ENCODE peak calls at places on chromosome 19, in nine cellular contexts. One of them, this sample, is unnamed.

GRCh38 chr19:3554254-3555083 is 2.9 kb downstream of the MFSD12 start:
- DNase-seq in fibroblast of villous mesenchyme: no peak
- DNase-seq in cardiac muscle cell: no peak
- DNase-seq in mucosa of descending colon: no peak
- DNase-seq in hepatocyte: no peak
- DNase-seq in astrocyte: no peak
- DNase-seq in IMR-90: no peak
- DNase-seq in endodermal cell: no peak
- DNase-seq in lung: no peak
- DNase-seq in this sample: no peak

GRCh38 chr19:4493104-4493928 is 21.2 kb downstream of the HDGFL2 start:
- DNase-seq in endodermal cell: no peak
- DNase-seq in hepatocyte: no peak
- DNase-seq in IMR-90: no peak
- DNase-seq in cardiac muscle cell: no peak
- DNase-seq in mucosa of descending colon: no peak
- DNase-seq in fibroblast of villous mesenchyme: no peak
- DNase-seq in astrocyte: no peak
- DNase-seq in lung: no peak
- DNase-seq in this sample: no peak

GRCh38 chr19:662207-662961 is 630 bp downstream of the RNF126 start:
- DNase-seq in mucosa of descending colon: peak; percentile 84
- DNase-seq in fibroblast of villous mesenchyme: peak; percentile 58
- DNase-seq in lung: no peak
- DNase-seq in hepatocyte: peak; percentile 75
- DNase-seq in endodermal cell: peak; percentile 74
- DNase-seq in astrocyte: peak; percentile 32
- DNase-seq in cardiac muscle cell: peak; percentile 35
- DNase-seq in IMR-90: peak; percentile 38
- DNase-seq in this sample: peak; percentile 47

GRCh38 chr19:4264812-4265211 is 14.3 kb upstream of the SHD start:
- DNase-seq in hepatocyte: no peak
- DNase-seq in astrocyte: no peak
- DNase-seq in endodermal cell: no peak
- DNase-seq in IMR-90: no peak
- DNase-seq in cardiac muscle cell: no peak
- DNase-seq in fibroblast of villous mesenchyme: no peak
- DNase-seq in lung: no peak
- DNase-seq in mucosa of descending colon: no peak
- DNase-seq in this sample: no peak

GRCh38 chr19:34976611-34977010 is 12.6 kb upstream of the ZNF792 start:
- DNase-seq in cardiac muscle cell: no peak
- DNase-seq in hepatocyte: no peak
- DNase-seq in astrocyte: no peak
- DNase-seq in lung: no peak
- DNase-seq in IMR-90: no peak
- DNase-seq in fibroblast of villous mesenchyme: no peak
- DNase-seq in endodermal cell: peak; percentile 29
- DNase-seq in mucosa of descending colon: no peak
- DNase-seq in this sample: no peak

GRCh38 chr19:57280913-57281425 is 684 bp downstream of the ZNF460 start:
- DNase-seq in IMR-90: no peak
- DNase-seq in mucosa of descending colon: peak; percentile 35
- DNase-seq in fibroblast of villous mesenchyme: peak; percentile 13
- DNase-seq in endodermal cell: no peak
- DNase-seq in hepatocyte: peak; percentile 37
- DNase-seq in astrocyte: no peak
- DNase-seq in cardiac muscle cell: no peak
- DNase-seq in lung: no peak
- DNase-seq in this sample: peak; percentile 14

GRCh38 chr19:3537438-3538240 is 1.3 kb upstream of the TEKTIP1 start:
- DNase-seq in cardiac muscle cell: no peak
- DNase-seq in hepatocyte: no peak
- DNase-seq in mucosa of descending colon: no peak
- DNase-seq in fibroblast of villous mesenchyme: no peak
- DNase-seq in endodermal cell: no peak
- DNase-seq in IMR-90: no peak
- DNase-seq in astrocyte: no peak
- DNase-seq in lung: no peak
- DNase-seq in this sample: no peak

GRCh38 chr19:53365899-53366493 is 491 bp downstream of the ZNF525 start:
- DNase-seq in fibroblast of villous mesenchyme: no peak
- DNase-seq in cardiac muscle cell: no peak
- DNase-seq in IMR-90: no peak
- DNase-seq in hepatocyte: peak; percentile 65
- DNase-seq in lung: peak; percentile 29
- DNase-seq in endodermal cell: no peak
- DNase-seq in astrocyte: peak; percentile 0
- DNase-seq in mucosa of descending colon: peak; percentile 77
- DNase-seq in this sample: no peak

GRCh38 chr19:39915101-39915847 is 19.2 kb downstream of the FCGBP start:
- DNase-seq in hepatocyte: peak; percentile 2
- DNase-seq in fibroblast of villous mesenchyme: no peak
- DNase-seq in lung: peak; percentile 26
- DNase-seq in astrocyte: no peak
- DNase-seq in mucosa of descending colon: no peak
- DNase-seq in cardiac muscle cell: no peak
- DNase-seq in endodermal cell: peak; percentile 53
- DNase-seq in IMR-90: no peak
- DNase-seq in this sample: no peak

GRCh38 chr19:42088471-42089190 is 12.7 kb downstream of the ZNF574 start:
- DNase-seq in hepatocyte: no peak
- DNase-seq in IMR-90: peak; percentile 81
- DNase-seq in cardiac muscle cell: peak; percentile 72
- DNase-seq in endodermal cell: no peak
- DNase-seq in astrocyte: peak; percentile 78
- DNase-seq in fibroblast of villous mesenchyme: peak; percentile 50
- DNase-seq in lung: no peak
- DNase-seq in mucosa of descending colon: no peak
- DNase-seq in this sample: peak; percentile 85

GRCh38 chr19:36851898-36852297 is 1.2 kb downstream of the ZNF345 start:
- DNase-seq in hepatocyte: no peak
- DNase-seq in cardiac muscle cell: no peak
- DNase-seq in IMR-90: no peak
- DNase-seq in mucosa of descending colon: no peak
- DNase-seq in endodermal cell: no peak
- DNase-seq in fibroblast of villous mesenchyme: no peak
- DNase-seq in astrocyte: no peak
- DNase-seq in lung: no peak
- DNase-seq in this sample: no peak
- H3K4me3 ChIP-seq in hepatocyte: peak overlapping the region; percentile 85
- H3K4me3 ChIP-seq in cardiac muscle cell: peak overlapping the region; percentile 46
- H3K4me3 ChIP-seq in IMR-90: no peak overlapping the region
- H3K4me3 ChIP-seq in mucosa of descending colon: no peak overlapping the region
- H3K4me3 ChIP-seq in endodermal cell: peak overlapping the region; percentile 100
- H3K4me3 ChIP-seq in fibroblast of villous mesenchyme: peak overlapping the region; percentile 86
- H3K4me3 ChIP-seq in astrocyte: peak overlapping the region; percentile 98
- H3K4me3 ChIP-seq in lung: no peak overlapping the region
- H3K4me3 ChIP-seq in this sample: peak overlapping the region; percentile 99

GRCh38 chr19:47780215-47780551 is 1.7 kb downstream of the SELENOW start:
- DNase-seq in astrocyte: no peak
- DNase-seq in cardiac muscle cell: no peak
- DNase-seq in mucosa of descending colon: no peak
- DNase-seq in IMR-90: no peak
- DNase-seq in endodermal cell: no peak
- DNase-seq in hepatocyte: no peak
- DNase-seq in fibroblast of villous mesenchyme: no peak
- DNase-seq in lung: no peak
- DNase-seq in this sample: no peak
- H3K4me3 ChIP-seq in astrocyte: peak overlapping the region; percentile 42
- H3K4me3 ChIP-seq in cardiac muscle cell: peak overlapping the region; percentile 68
- H3K4me3 ChIP-seq in mucosa of descending colon: no peak overlapping the region
- H3K4me3 ChIP-seq in IMR-90: no peak overlapping the region
- H3K4me3 ChIP-seq in endodermal cell: peak overlapping the region; percentile 97
- H3K4me3 ChIP-seq in hepatocyte: peak overlapping the region; percentile 4
- H3K4me3 ChIP-seq in fibroblast of villous mesenchyme: peak overlapping the region; percentile 94
- H3K4me3 ChIP-seq in lung: peak overlapping the region; percentile 64
- H3K4me3 ChIP-seq in this sample: peak overlapping the region; percentile 5

DNA sequence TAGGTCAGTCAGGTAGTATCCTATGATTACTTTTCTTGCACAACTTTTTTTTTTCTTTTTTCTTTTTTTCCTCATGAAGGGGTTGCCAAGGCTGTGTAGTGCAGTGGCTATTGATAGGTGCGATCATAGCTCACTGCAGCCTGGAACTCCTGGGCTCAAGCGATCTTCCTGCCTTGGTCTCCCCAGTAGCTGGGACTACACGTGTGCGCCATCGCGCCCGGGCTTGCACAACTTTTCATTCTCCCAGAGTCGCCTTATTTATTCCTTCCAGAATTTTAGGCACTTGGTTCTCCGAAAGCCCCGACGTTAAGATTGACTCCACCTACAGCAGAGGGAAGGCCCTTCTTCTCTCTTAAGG is 867 bp upstream of the ZNF613 start:
- DNase-seq in IMR-90: no peak
- DNase-seq in cardiac muscle cell: no peak
- DNase-seq in fibroblast of villous mesenchyme: no peak
- DNase-seq in endodermal cell: no peak
- DNase-seq in astrocyte: no peak
- DNase-seq in hepatocyte: no peak
- DNase-seq in lung: no peak
- DNase-seq in mucosa of descending colon: no peak
- DNase-seq in this sample: no peak
- H3K4me3 ChIP-seq in IMR-90: peak overlapping the region; percentile 76
- H3K4me3 ChIP-seq in cardiac muscle cell: peak overlapping the region; percentile 58
- H3K4me3 ChIP-seq in fibroblast of villous mesenchyme: peak overlapping the region; percentile 99
- H3K4me3 ChIP-seq in endodermal cell: peak overlapping the region; percentile 90
- H3K4me3 ChIP-seq in astrocyte: peak overlapping the region; percentile 91
- H3K4me3 ChIP-seq in hepatocyte: peak overlapping the region; percentile 71
- H3K4me3 ChIP-seq in lung: peak overlapping the region; percentile 99
- H3K4me3 ChIP-seq in mucosa of descending colon: no peak overlapping the region
- H3K4me3 ChIP-seq in this sample: peak overlapping the region; percentile 91

GRCh38 chr19:10478903-10479384 is 24.2 kb downstream of the KEAP1 start:
- DNase-seq in IMR-90: peak; percentile 82
- DNase-seq in astrocyte: peak; percentile 76
- DNase-seq in cardiac muscle cell: peak; percentile 93
- DNase-seq in mucosa of descending colon: peak; percentile 84
- DNase-seq in lung: peak; percentile 89
- DNase-seq in fibroblast of villous mesenchyme: peak; percentile 94
- DNase-seq in endodermal cell: peak; percentile 98
- DNase-seq in hepatocyte: peak; percentile 71
- DNase-seq in this sample: peak; percentile 94
- H3K4me3 ChIP-seq in IMR-90: peak overlapping the region; percentile 36
- H3K4me3 ChIP-seq in astrocyte: peak overlapping the region; percentile 34
- H3K4me3 ChIP-seq in cardiac muscle cell: no peak overlapping the region
- H3K4me3 ChIP-seq in mucosa of descending colon: no peak overlapping the region
- H3K4me3 ChIP-seq in lung: no peak overlapping the region
- H3K4me3 ChIP-seq in fibroblast of villous mesenchyme: peak overlapping the region; percentile 63
- H3K4me3 ChIP-seq in endodermal cell: no peak overlapping the region
- H3K4me3 ChIP-seq in hepatocyte: no peak overlapping the region
- H3K4me3 ChIP-seq in this sample: peak overlapping the region; percentile 47

GRCh38 chr19:16366056-16366432 is 41.4 kb downstream of the KLF2 start:
- DNase-seq in fibroblast of villous mesenchyme: no peak
- DNase-seq in IMR-90: no peak
- DNase-seq in lung: no peak
- DNase-seq in endodermal cell: no peak
- DNase-seq in astrocyte: no peak
- DNase-seq in hepatocyte: no peak
- DNase-seq in mucosa of descending colon: no peak
- DNase-seq in cardiac muscle cell: no peak
- DNase-seq in this sample: no peak

GRCh38 chr19:16366433-16367268 is 42.0 kb downstream of the KLF2 start:
- DNase-seq in mucosa of descending colon: no peak
- DNase-seq in IMR-90: no peak
- DNase-seq in fibroblast of villous mesenchyme: peak; percentile 79
- DNase-seq in lung: no peak
- DNase-seq in endodermal cell: no peak
- DNase-seq in hepatocyte: peak; percentile 2
- DNase-seq in cardiac muscle cell: no peak
- DNase-seq in astrocyte: no peak
- DNase-seq in this sample: no peak

GRCh38 chr19:16364231-16364865 is 39.7 kb downstream of the KLF2 start:
- DNase-seq in fibroblast of villous mesenchyme: no peak
- DNase-seq in mucosa of descending colon: no peak
- DNase-seq in cardiac muscle cell: no peak
- DNase-seq in lung: no peak
- DNase-seq in astrocyte: no peak
- DNase-seq in endodermal cell: no peak
- DNase-seq in IMR-90: no peak
- DNase-seq in hepatocyte: peak; percentile 3
- DNase-seq in this sample: no peak

GRCh38 chr19:16363852-16364230 is 39.2 kb downstream of the KLF2 start:
- DNase-seq in cardiac muscle cell: no peak
- DNase-seq in hepatocyte: peak; percentile 4
- DNase-seq in lung: no peak
- DNase-seq in astrocyte: no peak
- DNase-seq in IMR-90: no peak
- DNase-seq in mucosa of descending colon: no peak
- DNase-seq in fibroblast of villous mesenchyme: no peak
- DNase-seq in endodermal cell: no peak
- DNase-seq in this sample: no peak

DNA sequence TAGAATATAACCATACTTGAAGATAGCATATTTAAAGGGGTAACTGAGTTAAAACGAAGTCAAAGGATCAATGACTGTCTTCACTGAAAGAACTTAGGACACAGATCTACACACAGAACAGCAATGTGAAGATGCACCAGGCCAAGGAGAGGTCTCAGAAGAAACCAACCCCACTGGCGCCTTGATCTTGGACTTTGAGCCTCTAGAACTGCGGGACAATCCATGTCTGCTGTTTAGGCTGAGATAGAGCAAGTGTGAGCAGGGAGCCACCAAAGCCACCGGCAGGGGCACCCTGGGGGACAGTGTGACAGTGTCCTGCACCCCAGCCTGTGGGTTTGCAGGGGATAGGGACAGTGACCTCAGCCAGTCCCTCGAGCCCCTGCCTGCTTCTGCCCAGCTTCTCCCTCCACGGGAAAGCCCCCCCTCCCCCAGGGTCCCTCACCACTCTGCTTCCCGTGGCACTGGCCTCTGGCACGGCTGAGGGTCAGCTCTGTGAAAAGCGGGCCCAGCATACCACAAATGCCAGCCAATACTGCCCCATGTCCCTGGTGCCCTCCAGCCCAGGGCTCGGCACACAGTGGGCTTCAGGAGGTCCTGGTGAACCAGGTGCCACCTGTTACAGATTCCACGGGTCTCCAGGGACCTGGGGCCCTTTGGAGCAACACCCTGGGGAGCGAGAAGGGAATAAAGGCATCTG is 40.8 kb downstream of the KLF2 start:
- DNase-seq in fibroblast of villous mesenchyme: no peak
- DNase-seq in cardiac muscle cell: no peak
- DNase-seq in IMR-90: no peak
- DNase-seq in hepatocyte: peak; percentile 12
- DNase-seq in endodermal cell: no peak
- DNase-seq in lung: no peak
- DNase-seq in astrocyte: no peak
- DNase-seq in mucosa of descending colon: no peak
- DNase-seq in this sample: no peak
- H3K4me3 ChIP-seq in fibroblast of villous mesenchyme: no peak overlapping the region
- H3K4me3 ChIP-seq in cardiac muscle cell: no peak overlapping the region
- H3K4me3 ChIP-seq in IMR-90: no peak overlapping the region
- H3K4me3 ChIP-seq in hepatocyte: no peak overlapping the region
- H3K4me3 ChIP-seq in endodermal cell: no peak overlapping the region
- H3K4me3 ChIP-seq in lung: no peak overlapping the region
- H3K4me3 ChIP-seq in astrocyte: no peak overlapping the region
- H3K4me3 ChIP-seq in mucosa of descending colon: no peak overlapping the region
- H3K4me3 ChIP-seq in this sample: no peak overlapping the region

GRCh38 chr19:18119243-18120105 is 21.9 kb downstream of the MAST3 start:
- DNase-seq in fibroblast of villous mesenchyme: no peak
- DNase-seq in IMR-90: no peak
- DNase-seq in endodermal cell: no peak
- DNase-seq in mucosa of descending colon: no peak
- DNase-seq in cardiac muscle cell: no peak
- DNase-seq in astrocyte: no peak
- DNase-seq in hepatocyte: no peak
- DNase-seq in lung: no peak
- DNase-seq in this sample: no peak
- H3K4me3 ChIP-seq in fibroblast of villous mesenchyme: no peak overlapping the region
- H3K4me3 ChIP-seq in IMR-90: no peak overlapping the region
- H3K4me3 ChIP-seq in endodermal cell: no peak overlapping the region
- H3K4me3 ChIP-seq in mucosa of descending colon: no peak overlapping the region
- H3K4me3 ChIP-seq in cardiac muscle cell: no peak overlapping the region
- H3K4me3 ChIP-seq in astrocyte: no peak overlapping the region
- H3K4me3 ChIP-seq in hepatocyte: no peak overlapping the region
- H3K4me3 ChIP-seq in lung: no peak overlapping the region
- H3K4me3 ChIP-seq in this sample: no peak overlapping the region

This sample was measured in choroid plexus epithelial cell.